ENCODE peak calls at places on chromosomes 5 and 9, in seven cellular contexts. X is WTC11, I is neural progenitor cell, C is body of pancreas, Z is BE2C, V is gastrocnemius medialis, T is tibial nerve. M is an unnamed sample.
A peak's percentile ranks its signal among the peaks of the same experiment; 100 is the strongest.

GRCh38 chr9:350354-350753 is 135.7 kb downstream of the DOCK8 start:
- DNase-seq in X (no peak), I (no peak), C (no peak), Z (no peak), V (no peak), T (no peak), M (no peak)

GRCh38 chr9:15873573-15874177 is 320.8 kb downstream of the CCDC171 start:
- DNase-seq in X (no peak), I (peak; percentile 63), C (no peak), Z (no peak), V (no peak), T (no peak), M (no peak)

GRCh38 chr9:136564379-136564988 is 18.6 kb upstream of the NOTCH1 start:
- DNase-seq in X (no peak), I (no peak), C (no peak), Z (no peak), V (no peak), T (peak; percentile 66), M (no peak)

GRCh38 chr5:5615569-5615968 is 193.1 kb downstream of the ICE1 start:
- DNase-seq in X (no peak), I (no peak), C (no peak), Z (peak; percentile 71), V (no peak), T (no peak), M (no peak)

GRCh38 chr5:6568383-6568782 is 64.5 kb downstream of the NSUN2 start:
- DNase-seq in X (no peak), I (no peak), C (no peak), Z (no peak), V (no peak), T (no peak), M (no peak)

GRCh38 chr5:1093361-1093760 is 18.5 kb downstream of the SLC12A7 start:
- DNase-seq in X (no peak), I (no peak), C (no peak), Z (no peak), V (no peak), T (no peak), M (no peak)

GRCh38 chr9:37986771-37987258 is 82.2 kb downstream of the SHB start:
- DNase-seq in X (no peak), I (no peak), C (no peak), Z (no peak), V (no peak), T (no peak), M (no peak)

GRCh38 chr5:152305525-152305924 is 99.6 kb downstream of the NMUR2 start:
- DNase-seq in X (no peak), I (peak; percentile 87), C (no peak), Z (no peak), V (no peak), T (no peak), M (peak; percentile 18)

GRCh38 chr5:14665949-14666741 is 1.6 kb downstream of the OTULIN start:
- DNase-seq in X (no peak), I (peak; percentile 29), C (peak; percentile 28), Z (peak; percentile 35), V (no peak), T (no peak), M (no peak)

GRCh38 chr5:143143973-143144372 is 259.5 kb downstream of the NR3C1 start:
- DNase-seq in X (no peak), I (no peak), C (no peak), Z (no peak), V (no peak), T (no peak), M (no peak)

GRCh38 chr5:1555808-1556681 is 32.3 kb upstream of the LPCAT1 start:
- DNase-seq in X (no peak), I (no peak), C (no peak), Z (no peak), V (no peak), T (no peak), M (no peak)

DNA sequence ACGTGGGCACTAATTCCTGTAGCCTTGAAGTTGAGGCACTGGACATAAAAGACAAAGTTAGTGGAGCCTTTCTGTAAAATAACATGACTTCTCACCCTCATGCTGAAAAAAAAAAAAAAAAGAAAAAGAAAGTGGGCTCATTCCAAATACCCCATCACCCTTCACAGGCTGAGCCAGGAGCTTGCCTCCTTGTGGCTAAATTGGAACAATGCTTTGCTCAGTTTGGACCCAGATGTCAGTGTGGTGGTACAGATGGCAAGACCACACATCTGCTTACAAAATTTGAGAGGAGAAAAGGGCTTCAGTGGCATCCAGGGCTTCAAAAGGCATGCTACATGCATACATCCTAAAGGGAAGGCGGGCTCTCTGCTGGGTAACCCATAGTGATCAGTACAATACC is 342.8 kb downstream of the EBF1 start:
- DNase-seq in X (no peak), I (peak; percentile 40), C (no peak), Z (no peak), V (no peak), T (no peak), M (no peak)
- TF ChIP-seq CTCF in X (no peak), I (peak; percentile 57), C (no peak), Z (peak; percentile 42), V (no peak), T (no peak), M (no peak)

GRCh38 chr5:57311251-57311650 is 137.4 kb downstream of the GPBP1 start:
- DNase-seq in X (no peak), I (no peak), C (no peak), Z (no peak), V (no peak), T (no peak), M (no peak)
- TF ChIP-seq CTCF in X (no peak), I (no peak), C (no peak), Z (no peak), V (no peak), T (no peak), M (no peak)

GRCh38 chr9:89999534-90000370 is 394.9 kb downstream of the GADD45G start:
- DNase-seq in X (no peak), I (no peak), C (peak; percentile 89), Z (no peak), V (peak; percentile 82), T (no peak), M (peak; percentile 44)
- TF ChIP-seq CTCF in X (no peak), I (no peak), C (no peak), Z (no peak), V (no peak), T (no peak), M (no peak)

GRCh38 chr5:10502130-10502529 is 60.5 kb downstream of the ROPN1L start:
- DNase-seq in X (no peak), I (no peak), C (no peak), Z (no peak), V (no peak), T (no peak), M (no peak)
- TF ChIP-seq CTCF in X (no peak), I (no peak), C (no peak), Z (peak; percentile 3), V (no peak), T (no peak), M (no peak)

GRCh38 chr5:177310757-177311173 is 933 bp downstream of the MXD3 start:
- DNase-seq in X (no peak), I (peak; percentile 28), C (no peak), Z (no peak), V (no peak), T (no peak), M (no peak)
- TF ChIP-seq CTCF in X (no peak), I (no peak), C (no peak), Z (no peak), V (no peak), T (no peak), M (no peak)

GRCh38 chr5:141914154-141914743 is 9.4 kb upstream of the DELE1 start:
- DNase-seq in X (peak; percentile 77), I (peak; percentile 78), C (peak; percentile 33), Z (peak; percentile 83), V (peak; percentile 11), T (no peak), M (no peak)
- TF ChIP-seq CTCF in X (no peak), I (peak; percentile 37), C (no peak), Z (peak; percentile 68), V (peak; percentile 30), T (peak; percentile 49), M (no peak)

GRCh38 chr9:126465977-126466376 is 139.3 kb downstream of the MVB12B start:
- DNase-seq in X (no peak), I (no peak), C (no peak), Z (no peak), V (no peak), T (no peak), M (no peak)
- TF ChIP-seq CTCF in X (no peak), I (no peak), C (no peak), Z (no peak), V (no peak), T (no peak), M (no peak)

GRCh38 chr5:112604741-112605390 is 132.8 kb upstream of the APC start:
- DNase-seq in X (no peak), I (peak; percentile 52), C (no peak), Z (no peak), V (no peak), T (no peak), M (no peak)
- TF ChIP-seq CTCF in X (no peak), I (peak; percentile 50), C (no peak), Z (peak; percentile 24), V (no peak), T (no peak), M (peak; percentile 10)